ENCODE peak calls at places on chromosomes 6 and 20, in ten cellular contexts. T, K, O, Z, E, H, X, U, W and L are unnamed samples.

GRCh38 chr6:158356586-158357546 is 44.6 kb downstream of the TULP4 start:
- DNase-seq in U (no peak), K (no peak), H (no peak), W (peak), X (peak), T (no peak), E (no peak), O (no peak), Z (no peak), L (no peak)

GRCh38 chr20:33162753-33163152 is 5.2 kb upstream of the BPIFA2 start:
- DNase-seq in K (no peak), Z (no peak), E (no peak), T (no peak), X (peak), W (no peak), H (no peak), U (no peak), O (no peak), L (no peak)

GRCh38 chr6:151387581-151387980 is 3.8 kb downstream of the ZBTB2 start:
- DNase-seq in T (no peak), O (no peak), X (no peak), U (no peak), W (no peak), K (no peak), E (no peak), Z (no peak), H (no peak), L (no peak)

GRCh38 chr6:55953384-55953783 is 78.0 kb upstream of the BMP5 start:
- DNase-seq in E (no peak), K (no peak), U (peak), W (no peak), O (no peak), T (no peak), H (peak), Z (no peak), X (peak), L (no peak)

GRCh38 chr20:38094373-38094775 is 60.8 kb downstream of the RPRD1B start:
- DNase-seq in K (no peak), O (peak), H (no peak), E (peak), T (no peak), Z (no peak), W (peak), U (no peak), X (peak), L (no peak)

GRCh38 chr6:85472744-85473143 is 22.9 kb downstream of the NT5E start:
- DNase-seq in W (no peak), Z (no peak), O (no peak), K (no peak), H (no peak), X (no peak), T (no peak), E (no peak), U (no peak), L (no peak)

GRCh38 chr6:163935158-163935762 is 520.7 kb downstream of the QKI start:
- DNase-seq in X (no peak), Z (no peak), K (no peak), W (no peak), E (no peak), U (no peak), H (no peak), O (no peak), T (no peak), L (no peak)

GRCh38 chr6:144234935-144235334 is 50.2 kb upstream of the UTRN start:
- DNase-seq in H (no peak), U (no peak), K (no peak), T (no peak), O (no peak), Z (no peak), W (no peak), E (no peak), X (no peak), L (no peak)

GRCh38 chr6:30932665-30933365 is 845 bp upstream of the SFTA2 start:
- DNase-seq in W (no peak), K (no peak), U (no peak), E (no peak), T (no peak), Z (no peak), O (no peak), X (no peak), H (no peak), L (no peak)

GRCh38 chr6:37903671-37904355 is 84.3 kb downstream of the ZFAND3 start:
- DNase-seq in Z (no peak), O (no peak), E (no peak), W (no peak), T (no peak), K (no peak), H (no peak), X (no peak), U (no peak), L (no peak)

GRCh38 chr6:110476046-110476849 is at the start of gene SLC22A16:
- DNase-seq in H (no peak), O (peak), U (no peak), K (no peak), Z (peak), T (peak), E (no peak), X (no peak), W (peak), L (peak)

GRCh38 chr6:33962186-33962585 is 158.4 kb upstream of the MLN start:
- DNase-seq in T (no peak), E (no peak), K (no peak), H (no peak), W (no peak), O (no peak), X (no peak), U (no peak), Z (no peak), L (no peak)

GRCh38 chr6:99867026-99867425 is 127.0 kb downstream of the MCHR2 start:
- DNase-seq in O (no peak), X (no peak), E (no peak), Z (no peak), T (no peak), U (no peak), H (no peak), W (no peak), K (no peak), L (no peak)

GRCh38 chr6:151004415-151005024 is 139.0 kb downstream of the MTHFD1L start:
- DNase-seq in W (no peak), T (no peak), U (peak), Z (no peak), X (peak), O (no peak), H (no peak), E (no peak), K (no peak), L (no peak)

GRCh38 chr6:133646021-133646682 is 242.8 kb upstream of the TCF21 start:
- DNase-seq in K (no peak), T (no peak), X (no peak), Z (no peak), H (no peak), W (no peak), E (no peak), O (no peak), U (peak), L (no peak)

GRCh38 chr20:11496382-11496781 is 421.3 kb upstream of the BTBD3 start:
- DNase-seq in X (no peak), O (no peak), W (no peak), E (no peak), H (no peak), U (peak), Z (no peak), T (no peak), K (no peak), L (no peak)

GRCh38 chr6:63640062-63640461 is 4.5 kb downstream of the PHF3 start:
- DNase-seq in U (no peak), Z (no peak), O (no peak), T (no peak), E (no peak), W (no peak), X (no peak), H (no peak), K (no peak), L (no peak)

GRCh38 chr20:38751360-38751976 is 3.2 kb downstream of the ACTR5 start:
- DNase-seq in H (peak), O (no peak), U (no peak), W (peak), E (peak), K (no peak), Z (no peak), T (peak), X (peak), L (no peak)

GRCh38 chr6:131877999-131878789 is 70.4 kb downstream of the ENPP1 start:
- DNase-seq in O (no peak), E (no peak), U (no peak), H (no peak), T (no peak), W (no peak), K (no peak), X (no peak), Z (no peak), L (no peak)

GRCh38 chr6:46452312-46452917 is 38.8 kb downstream of the RCAN2 start:
- DNase-seq in O (no peak), E (no peak), X (no peak), K (no peak), W (no peak), H (no peak), Z (no peak), T (no peak), U (no peak), L (no peak)